ENCODE peak calls at places on chromosomes 1 and 21, in four cellular contexts. One of them, this sample, is unnamed.

GRCh38 chr1:202286622-202287097 is 55.1 kb downstream of the UBE2T start:
- DNase-seq in A549: no peak
- DNase-seq in body of pancreas: peak
- DNase-seq in pulmonary artery endothelial cell: no peak
- DNase-seq in this sample: peak

GRCh38 chr1:64687725-64688285 is 57.1 kb upstream of the RAVER2 start:
- DNase-seq in body of pancreas: peak
- DNase-seq in A549: no peak
- DNase-seq in pulmonary artery endothelial cell: peak
- DNase-seq in this sample: no peak

GRCh38 chr1:3161130-3161840 is 92.3 kb downstream of the PRDM16 start:
- DNase-seq in pulmonary artery endothelial cell: no peak
- DNase-seq in body of pancreas: no peak
- DNase-seq in A549: no peak
- DNase-seq in this sample: no peak

GRCh38 chr1:26234644-26235384 is 814 bp downstream of the CEP85 start:
- DNase-seq in body of pancreas: peak
- DNase-seq in A549: peak
- DNase-seq in pulmonary artery endothelial cell: no peak
- DNase-seq in this sample: no peak

GRCh38 chr1:2645776-2646175 is 13.0 kb upstream of the MMEL1 start:
- DNase-seq in A549: no peak
- DNase-seq in pulmonary artery endothelial cell: no peak
- DNase-seq in body of pancreas: no peak
- DNase-seq in this sample: no peak

GRCh38 chr21:27248791-27249190 is 281.9 kb upstream of the ADAMTS5 start:
- DNase-seq in body of pancreas: no peak
- DNase-seq in pulmonary artery endothelial cell: no peak
- DNase-seq in A549: no peak
- DNase-seq in this sample: peak

GRCh38 chr1:27416387-27417111 is 24.1 kb downstream of the GPR3 start:
- DNase-seq in A549: no peak
- DNase-seq in pulmonary artery endothelial cell: no peak
- DNase-seq in body of pancreas: peak
- DNase-seq in this sample: no peak

GRCh38 chr1:2801046-2801445 is 447 bp downstream of the TTC34 start:
- DNase-seq in A549: no peak
- DNase-seq in pulmonary artery endothelial cell: no peak
- DNase-seq in body of pancreas: no peak
- DNase-seq in this sample: no peak

GRCh38 chr1:187042538-187042937 is 213.8 kb downstream of the PLA2G4A start:
- DNase-seq in pulmonary artery endothelial cell: no peak
- DNase-seq in A549: no peak
- DNase-seq in body of pancreas: no peak
- DNase-seq in this sample: no peak

GRCh38 chr1:34786521-34787325 is 5.7 kb downstream of the GJB3 start:
- DNase-seq in pulmonary artery endothelial cell: peak
- DNase-seq in A549: peak
- DNase-seq in body of pancreas: peak
- DNase-seq in this sample: peak

GRCh38 chr1:53541761-53542550 is 82.8 kb downstream of the DMRTB1 start:
- DNase-seq in A549: peak
- DNase-seq in pulmonary artery endothelial cell: no peak
- DNase-seq in body of pancreas: peak
- DNase-seq in this sample: peak

GRCh38 chr1:118247593-118247992 is 62.6 kb upstream of the SPAG17 start:
- DNase-seq in body of pancreas: peak
- DNase-seq in A549: peak
- DNase-seq in pulmonary artery endothelial cell: no peak
- DNase-seq in this sample: no peak

GRCh38 chr1:193062698-193063463 is 3.5 kb downstream of the RO60 start:
- DNase-seq in body of pancreas: no peak
- DNase-seq in A549: no peak
- DNase-seq in pulmonary artery endothelial cell: no peak
- DNase-seq in this sample: no peak

GRCh38 chr21:35925497-35925896 is 134.8 kb downstream of the SETD4 start:
- DNase-seq in body of pancreas: peak
- DNase-seq in pulmonary artery endothelial cell: peak
- DNase-seq in A549: no peak
- DNase-seq in this sample: peak

GRCh38 chr1:89802841-89803240 is 18.0 kb upstream of the LRRC8D start:
- DNase-seq in pulmonary artery endothelial cell: no peak
- DNase-seq in A549: no peak
- DNase-seq in body of pancreas: no peak
- DNase-seq in this sample: no peak

GRCh38 chr21:45532826-45533730 is 9.2 kb downstream of the SLC19A1 start:
- DNase-seq in pulmonary artery endothelial cell: no peak
- DNase-seq in body of pancreas: no peak
- DNase-seq in A549: no peak
- DNase-seq in this sample: no peak

GRCh38 chr1:228377664-228378452 is 28.8 kb downstream of the TRIM11 start:
- DNase-seq in A549: no peak
- DNase-seq in body of pancreas: peak
- DNase-seq in pulmonary artery endothelial cell: no peak
- DNase-seq in this sample: no peak

GRCh38 chr1:178048426-178048825 is 45.5 kb upstream of the RASAL2 start:
- DNase-seq in pulmonary artery endothelial cell: no peak
- DNase-seq in body of pancreas: no peak
- DNase-seq in A549: no peak
- DNase-seq in this sample: no peak

GRCh38 chr1:198912046-198912445 is 273.2 kb downstream of the PTPRC start:
- DNase-seq in A549: no peak
- DNase-seq in pulmonary artery endothelial cell: no peak
- DNase-seq in body of pancreas: no peak
- DNase-seq in this sample: no peak

GRCh38 chr1:201447911-201448871 is 20.8 kb downstream of the PHLDA3 start:
- DNase-seq in A549: peak
- DNase-seq in pulmonary artery endothelial cell: no peak
- DNase-seq in body of pancreas: peak
- DNase-seq in this sample: peak

GRCh38 chr21:19547951-19548635 is 1144.5 kb upstream of the TMPRSS15 start:
- DNase-seq in A549: no peak
- DNase-seq in pulmonary artery endothelial cell: no peak
- DNase-seq in body of pancreas: no peak
- DNase-seq in this sample: no peak

GRCh38 chr21:26067836-26068401 is 102.7 kb downstream of the APP start:
- DNase-seq in pulmonary artery endothelial cell: no peak
- DNase-seq in A549: no peak
- DNase-seq in body of pancreas: no peak
- DNase-seq in this sample: no peak

GRCh38 chr1:42142894-42143675 is 10.1 kb upstream of the GUCA2B start:
- DNase-seq in A549: no peak
- DNase-seq in pulmonary artery endothelial cell: no peak
- DNase-seq in body of pancreas: no peak
- DNase-seq in this sample: no peak

GRCh38 chr1:24216254-24216653 is 29.2 kb upstream of the IFNLR1 start:
- DNase-seq in A549: no peak
- DNase-seq in pulmonary artery endothelial cell: no peak
- DNase-seq in body of pancreas: peak
- DNase-seq in this sample: no peak

GRCh38 chr1:154256666-154257065 is 15.8 kb upstream of the HAX1 start:
- DNase-seq in body of pancreas: no peak
- DNase-seq in A549: no peak
- DNase-seq in pulmonary artery endothelial cell: no peak
- DNase-seq in this sample: no peak

GRCh38 chr1:220876511-220877347 is 2.5 kb upstream of the HLX start:
- DNase-seq in body of pancreas: no peak
- DNase-seq in A549: no peak
- DNase-seq in pulmonary artery endothelial cell: peak
- DNase-seq in this sample: no peak

GRCh38 chr21:40668535-40669275 is 178.3 kb downstream of the DSCAM start:
- DNase-seq in pulmonary artery endothelial cell: no peak
- DNase-seq in A549: no peak
- DNase-seq in body of pancreas: no peak
- DNase-seq in this sample: no peak

GRCh38 chr1:37940299-37940947 is 6.4 kb downstream of the INPP5B start:
- DNase-seq in body of pancreas: peak
- DNase-seq in pulmonary artery endothelial cell: no peak
- DNase-seq in A549: no peak
- DNase-seq in this sample: no peak

GRCh38 chr1:86502721-86503430 is 34.1 kb downstream of the CLCA1 start:
- DNase-seq in pulmonary artery endothelial cell: no peak
- DNase-seq in A549: no peak
- DNase-seq in body of pancreas: peak
- DNase-seq in this sample: no peak

This sample was measured in astrocyte of the cerebellum.